ENCODE peak calls at places on chromosomes 11 and 22, in seven cellular contexts. Y is mucosa of descending colon; Q is activated CD4-positive, CD25-positive, alpha-beta regulatory T cell treated with anti-CD3 and anti-CD28 coated beads, Interleukin-2, amount 50 U/mL, for 16 hours; M is iris pigment epithelial cell; G is RWPE1; K is psoas muscle; Z is GM06990. V is an unnamed sample.

GRCh38 chr11:115581871-115582639 is 77.8 kb upstream of the CADM1 start:
- DNase-seq in Y (no peak), Q (no peak), M (no peak), G (peak), K (no peak), Z (no peak), V (no peak)

GRCh38 chr11:36300651-36301050 is 4.6 kb downstream of the PRR5L start:
- DNase-seq in Y (peak), Q (no peak), M (peak), G (no peak), K (peak), Z (no peak), V (no peak)

GRCh38 chr11:125957623-125958330 is 11.9 kb downstream of the VSIG10L2 start:
- DNase-seq in Y (no peak), Q (no peak), M (no peak), G (no peak), K (no peak), Z (no peak), V (no peak)

GRCh38 chr22:21990449-21991308 is 8.1 kb upstream of the TOP3B start:
- DNase-seq in Y (no peak), Q (no peak), M (no peak), G (no peak), K (no peak), Z (no peak), V (no peak)

GRCh38 chr22:20618488-20618887 is 111.1 kb downstream of the MED15 start:
- DNase-seq in Y (no peak), Q (no peak), M (no peak), G (no peak), K (no peak), Z (no peak), V (no peak)

GRCh38 chr11:18774801-18775200 is 16.8 kb downstream of the PTPN5 start:
- DNase-seq in Y (no peak), Q (no peak), M (no peak), G (no peak), K (no peak), Z (no peak), V (no peak)

GRCh38 chr11:101127699-101128570 is 1.7 kb downstream of the PGR start:
- DNase-seq in Y (peak), Q (no peak), M (no peak), G (no peak), K (peak), Z (peak), V (no peak)

GRCh38 chr11:96863520-96863919 is 473.7 kb downstream of the JRKL start:
- DNase-seq in Y (peak), Q (no peak), M (no peak), G (no peak), K (peak), Z (no peak), V (no peak)

GRCh38 chr22:17284917-17285316 is 65.7 kb upstream of the ADA2 start:
- DNase-seq in Y (no peak), Q (no peak), M (no peak), G (no peak), K (no peak), Z (no peak), V (no peak)

GRCh38 chr11:75275581-75275980 is 35.0 kb downstream of the TPBGL start:
- DNase-seq in Y (peak), Q (peak), M (peak), G (no peak), K (no peak), Z (no peak), V (peak)